ENCODE peak calls at places on chromosomes 13 and 19, in ten cellular contexts. One of them, this sample, is unnamed.
A peak's percentile ranks its signal among the peaks of the same experiment; 100 is the strongest.

GRCh38 chr19:12840091-12841079 is 2.1 kb downstream of the MAST1 start:
- DNase-seq in stomach: peak; percentile 71
- DNase-seq in sigmoid colon: no peak
- DNase-seq in suprapubic skin: no peak
- DNase-seq in breast epithelium: no peak
- DNase-seq in prostate gland: peak; percentile 46
- DNase-seq in K562: peak; percentile 97
- DNase-seq in lower leg skin: peak; percentile 46
- DNase-seq in A549: peak; percentile 80
- DNase-seq in uterus: no peak
- DNase-seq in this sample: no peak

GRCh38 chr13:95099541-95099940 is 201.7 kb downstream of the ABCC4 start:
- DNase-seq in stomach: peak; percentile 57
- DNase-seq in sigmoid colon: no peak
- DNase-seq in suprapubic skin: no peak
- DNase-seq in breast epithelium: no peak
- DNase-seq in prostate gland: no peak
- DNase-seq in K562: no peak
- DNase-seq in lower leg skin: no peak
- DNase-seq in A549: peak; percentile 93
- DNase-seq in uterus: no peak
- DNase-seq in this sample: no peak

GRCh38 chr19:6249296-6249695 is 30.5 kb downstream of the MLLT1 start:
- DNase-seq in stomach: no peak
- DNase-seq in sigmoid colon: no peak
- DNase-seq in suprapubic skin: peak; percentile 67
- DNase-seq in breast epithelium: no peak
- DNase-seq in prostate gland: no peak
- DNase-seq in K562: no peak
- DNase-seq in lower leg skin: no peak
- DNase-seq in A549: no peak
- DNase-seq in uterus: no peak
- DNase-seq in this sample: no peak

GRCh38 chr19:13007292-13008045 is 12.2 kb downstream of the NFIX start:
- DNase-seq in stomach: peak; percentile 91
- DNase-seq in sigmoid colon: peak; percentile 91
- DNase-seq in suprapubic skin: peak; percentile 94
- DNase-seq in breast epithelium: peak; percentile 90
- DNase-seq in prostate gland: peak; percentile 96
- DNase-seq in K562: no peak
- DNase-seq in lower leg skin: peak; percentile 79
- DNase-seq in A549: no peak
- DNase-seq in uterus: peak; percentile 77
- DNase-seq in this sample: no peak

GRCh38 chr13:113739527-113740285 is 19.3 kb upstream of the TMEM255B start:
- DNase-seq in stomach: no peak
- DNase-seq in sigmoid colon: no peak
- DNase-seq in suprapubic skin: no peak
- DNase-seq in breast epithelium: no peak
- DNase-seq in prostate gland: no peak
- DNase-seq in K562: no peak
- DNase-seq in lower leg skin: no peak
- DNase-seq in A549: no peak
- DNase-seq in uterus: no peak
- DNase-seq in this sample: no peak

GRCh38 chr13:33453911-33454310 is 168.4 kb upstream of the STARD13 start:
- DNase-seq in stomach: no peak
- DNase-seq in sigmoid colon: no peak
- DNase-seq in suprapubic skin: no peak
- DNase-seq in breast epithelium: no peak
- DNase-seq in prostate gland: no peak
- DNase-seq in K562: no peak
- DNase-seq in lower leg skin: no peak
- DNase-seq in A549: peak; percentile 6
- DNase-seq in uterus: no peak
- DNase-seq in this sample: no peak

GRCh38 chr19:36008336-36008978 is at the start of gene SYNE4:
- DNase-seq in stomach: peak; percentile 78
- DNase-seq in sigmoid colon: peak; percentile 72
- DNase-seq in suprapubic skin: no peak
- DNase-seq in breast epithelium: peak; percentile 84
- DNase-seq in prostate gland: peak; percentile 84
- DNase-seq in K562: no peak
- DNase-seq in lower leg skin: no peak
- DNase-seq in A549: peak; percentile 36
- DNase-seq in uterus: no peak
- DNase-seq in this sample: no peak

GRCh38 chr13:31765441-31765840 is 26.1 kb downstream of the RXFP2 start:
- DNase-seq in stomach: no peak
- DNase-seq in sigmoid colon: no peak
- DNase-seq in suprapubic skin: no peak
- DNase-seq in breast epithelium: no peak
- DNase-seq in prostate gland: no peak
- DNase-seq in K562: no peak
- DNase-seq in lower leg skin: no peak
- DNase-seq in A549: no peak
- DNase-seq in uterus: no peak
- DNase-seq in this sample: no peak

GRCh38 chr13:33472446-33472845 is 186.9 kb upstream of the STARD13 start:
- DNase-seq in stomach: no peak
- DNase-seq in sigmoid colon: no peak
- DNase-seq in suprapubic skin: no peak
- DNase-seq in breast epithelium: no peak
- DNase-seq in prostate gland: no peak
- DNase-seq in K562: no peak
- DNase-seq in lower leg skin: no peak
- DNase-seq in A549: no peak
- DNase-seq in uterus: no peak
- DNase-seq in this sample: no peak

GRCh38 chr19:34075661-34076091 is 96.6 kb upstream of the LSM14A start:
- DNase-seq in stomach: no peak
- DNase-seq in sigmoid colon: no peak
- DNase-seq in suprapubic skin: no peak
- DNase-seq in breast epithelium: no peak
- DNase-seq in prostate gland: no peak
- DNase-seq in K562: no peak
- DNase-seq in lower leg skin: no peak
- DNase-seq in A549: no peak
- DNase-seq in uterus: no peak
- DNase-seq in this sample: no peak

GRCh38 chr13:29888306-29888705 is 37.9 kb upstream of the UBL3 start:
- DNase-seq in stomach: no peak
- DNase-seq in sigmoid colon: no peak
- DNase-seq in suprapubic skin: no peak
- DNase-seq in breast epithelium: no peak
- DNase-seq in prostate gland: no peak
- DNase-seq in K562: no peak
- DNase-seq in lower leg skin: no peak
- DNase-seq in A549: no peak
- DNase-seq in uterus: no peak
- DNase-seq in this sample: no peak

GRCh38 chr13:44917589-44918322 is 71.5 kb downstream of the NUFIP1 start:
- DNase-seq in stomach: peak; percentile 97
- DNase-seq in sigmoid colon: peak; percentile 98
- DNase-seq in suprapubic skin: peak; percentile 97
- DNase-seq in breast epithelium: peak; percentile 98
- DNase-seq in prostate gland: peak; percentile 95
- DNase-seq in K562: peak; percentile 94
- DNase-seq in lower leg skin: peak; percentile 95
- DNase-seq in A549: peak; percentile 95
- DNase-seq in uterus: peak; percentile 98
- DNase-seq in this sample: peak; percentile 97
- TF ChIP-seq POLR2A in stomach: no peak
- TF ChIP-seq POLR2A in sigmoid colon: peak; percentile 55
- TF ChIP-seq POLR2A in suprapubic skin: no peak
- TF ChIP-seq POLR2A in breast epithelium: no peak
- TF ChIP-seq POLR2A in prostate gland: peak; percentile 61
- TF ChIP-seq POLR2A in K562: peak; percentile 68
- TF ChIP-seq POLR2A in lower leg skin: no peak
- TF ChIP-seq POLR2A in A549: no peak
- TF ChIP-seq POLR2A in uterus: peak; percentile 78
- TF ChIP-seq POLR2A in this sample: peak; percentile 49

GRCh38 chr13:50644081-50644871 is 199.2 kb downstream of the DLEU7 start:
- DNase-seq in stomach: no peak
- DNase-seq in sigmoid colon: no peak
- DNase-seq in suprapubic skin: no peak
- DNase-seq in breast epithelium: no peak
- DNase-seq in prostate gland: peak; percentile 19
- DNase-seq in K562: no peak
- DNase-seq in lower leg skin: no peak
- DNase-seq in A549: no peak
- DNase-seq in uterus: no peak
- DNase-seq in this sample: no peak
- TF ChIP-seq CTCF in stomach: no peak
- TF ChIP-seq CTCF in sigmoid colon: no peak
- TF ChIP-seq CTCF in suprapubic skin: no peak
- TF ChIP-seq CTCF in breast epithelium: peak; percentile 25
- TF ChIP-seq CTCF in prostate gland: peak; percentile 12
- TF ChIP-seq CTCF in K562: no peak
- TF ChIP-seq CTCF in lower leg skin: no peak
- TF ChIP-seq CTCF in A549: no peak
- TF ChIP-seq CTCF in uterus: no peak
- TF ChIP-seq CTCF in this sample: no peak

GRCh38 chr19:10285393-10285792 is 1.4 kb upstream of the ICAM4 start:
- DNase-seq in stomach: no peak
- DNase-seq in sigmoid colon: no peak
- DNase-seq in suprapubic skin: no peak
- DNase-seq in breast epithelium: no peak
- DNase-seq in prostate gland: no peak
- DNase-seq in K562: peak; percentile 45
- DNase-seq in lower leg skin: no peak
- DNase-seq in A549: no peak
- DNase-seq in uterus: no peak
- DNase-seq in this sample: no peak
- TF ChIP-seq POLR2A in stomach: no peak
- TF ChIP-seq POLR2A in sigmoid colon: no peak
- TF ChIP-seq POLR2A in suprapubic skin: no peak
- TF ChIP-seq POLR2A in breast epithelium: no peak
- TF ChIP-seq POLR2A in prostate gland: no peak
- TF ChIP-seq POLR2A in K562: no peak
- TF ChIP-seq POLR2A in lower leg skin: no peak
- TF ChIP-seq POLR2A in A549: no peak
- TF ChIP-seq POLR2A in uterus: no peak
- TF ChIP-seq POLR2A in this sample: no peak

DNA sequence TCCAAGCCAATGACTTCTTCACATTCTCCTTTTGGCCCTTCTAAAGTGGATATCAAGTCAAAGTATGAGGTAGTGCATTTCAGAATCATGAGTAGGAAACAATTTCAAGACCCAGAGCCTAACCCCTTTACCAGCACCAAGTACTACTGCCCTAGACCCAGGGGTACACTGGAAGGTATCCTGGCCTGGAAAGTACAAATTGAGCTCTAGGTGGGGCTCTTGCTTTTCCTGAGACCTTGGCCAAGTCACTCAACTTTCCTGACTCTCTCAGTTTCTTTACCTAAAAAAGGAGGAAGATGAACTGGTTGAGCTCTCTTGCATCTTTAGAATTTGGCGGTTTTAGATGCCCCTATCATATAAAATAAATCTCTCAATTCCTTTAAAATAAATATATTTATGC is 204.7 kb downstream of the FGF14 start:
- DNase-seq in stomach: no peak
- DNase-seq in sigmoid colon: no peak
- DNase-seq in suprapubic skin: no peak
- DNase-seq in breast epithelium: no peak
- DNase-seq in prostate gland: no peak
- DNase-seq in K562: no peak
- DNase-seq in lower leg skin: no peak
- DNase-seq in A549: peak; percentile 9
- DNase-seq in uterus: no peak
- DNase-seq in this sample: no peak
- TF ChIP-seq CTCF in stomach: no peak
- TF ChIP-seq CTCF in sigmoid colon: no peak
- TF ChIP-seq CTCF in suprapubic skin: no peak
- TF ChIP-seq CTCF in breast epithelium: no peak
- TF ChIP-seq CTCF in prostate gland: no peak
- TF ChIP-seq CTCF in K562: no peak
- TF ChIP-seq CTCF in lower leg skin: no peak
- TF ChIP-seq CTCF in A549: no peak
- TF ChIP-seq CTCF in uterus: no peak
- TF ChIP-seq CTCF in this sample: no peak

GRCh38 chr19:45406165-45406956 is at the start of gene POLR1G:
- DNase-seq in stomach: peak; percentile 78
- DNase-seq in sigmoid colon: peak; percentile 89
- DNase-seq in suprapubic skin: peak; percentile 91
- DNase-seq in breast epithelium: peak; percentile 75
- DNase-seq in prostate gland: peak; percentile 75
- DNase-seq in K562: peak; percentile 89
- DNase-seq in lower leg skin: peak; percentile 73
- DNase-seq in A549: peak; percentile 92
- DNase-seq in uterus: peak; percentile 75
- DNase-seq in this sample: no peak

GRCh38 chr19:45406957-45407375 is 522 bp downstream of the POLR1G start:
- DNase-seq in stomach: no peak
- DNase-seq in sigmoid colon: no peak
- DNase-seq in suprapubic skin: no peak
- DNase-seq in breast epithelium: no peak
- DNase-seq in prostate gland: no peak
- DNase-seq in K562: peak; percentile 34
- DNase-seq in lower leg skin: no peak
- DNase-seq in A549: no peak
- DNase-seq in uterus: no peak
- DNase-seq in this sample: no peak

GRCh38 chr19:45405435-45406164 is 731 bp upstream of the PPP1R13L start:
- DNase-seq in stomach: peak; percentile 91
- DNase-seq in sigmoid colon: peak; percentile 94
- DNase-seq in suprapubic skin: peak; percentile 95
- DNase-seq in breast epithelium: peak; percentile 91
- DNase-seq in prostate gland: peak; percentile 92
- DNase-seq in K562: peak; percentile 92
- DNase-seq in lower leg skin: peak; percentile 92
- DNase-seq in A549: peak; percentile 94
- DNase-seq in uterus: peak; percentile 91
- DNase-seq in this sample: peak; percentile 81

GRCh38 chr19:45408121-45408520 is 1.7 kb downstream of the POLR1G start:
- DNase-seq in stomach: no peak
- DNase-seq in sigmoid colon: no peak
- DNase-seq in suprapubic skin: no peak
- DNase-seq in breast epithelium: no peak
- DNase-seq in prostate gland: no peak
- DNase-seq in K562: no peak
- DNase-seq in lower leg skin: no peak
- DNase-seq in A549: no peak
- DNase-seq in uterus: no peak
- DNase-seq in this sample: no peak

GRCh38 chr19:45408830-45409593 is 2.6 kb downstream of the POLR1G start:
- DNase-seq in stomach: no peak
- DNase-seq in sigmoid colon: no peak
- DNase-seq in suprapubic skin: no peak
- DNase-seq in breast epithelium: no peak
- DNase-seq in prostate gland: no peak
- DNase-seq in K562: no peak
- DNase-seq in lower leg skin: no peak
- DNase-seq in A549: no peak
- DNase-seq in uterus: no peak
- DNase-seq in this sample: no peak
- TF ChIP-seq POLR2A in stomach: no peak
- TF ChIP-seq POLR2A in sigmoid colon: no peak
- TF ChIP-seq POLR2A in suprapubic skin: no peak
- TF ChIP-seq POLR2A in breast epithelium: no peak
- TF ChIP-seq POLR2A in prostate gland: no peak
- TF ChIP-seq POLR2A in K562: no peak
- TF ChIP-seq POLR2A in lower leg skin: no peak
- TF ChIP-seq POLR2A in A549: no peak
- TF ChIP-seq POLR2A in uterus: no peak
- TF ChIP-seq POLR2A in this sample: no peak

This sample was measured in tibial nerve.